ENCODE peak calls at places on chromosome 5, in seven cellular contexts. H, P, I, G, T, L and U are unnamed samples.

GRCh38 chr5:168251308-168251707 is 40.1 kb upstream of the WWC1 start:
- DNase-seq in H (no peak), P (no peak), I (no peak), G (no peak), T (no peak), L (no peak), U (no peak)

GRCh38 chr5:138559937-138560336 is 15.3 kb downstream of the HSPA9 start:
- DNase-seq in H (no peak), P (no peak), I (no peak), G (no peak), T (no peak), L (no peak), U (no peak)

GRCh38 chr5:171342362-171343111 is 33.5 kb downstream of the TLX3 start:
- DNase-seq in H (peak; percentile 32), P (peak; percentile 88), I (no peak), G (no peak), T (peak; percentile 37), L (no peak), U (peak; percentile 26)

GRCh38 chr5:113378486-113378885 is 56.3 kb downstream of the TSSK1B start:
- DNase-seq in H (no peak), P (peak; percentile 27), I (no peak), G (no peak), T (no peak), L (no peak), U (no peak)

GRCh38 chr5:11027660-11028059 is 266.6 kb upstream of the DAP start:
- DNase-seq in H (no peak), P (no peak), I (no peak), G (no peak), T (no peak), L (no peak), U (no peak)

GRCh38 chr5:39376293-39376714 is 12.0 kb upstream of the C9 start:
- DNase-seq in H (no peak), P (peak; percentile 74), I (no peak), G (no peak), T (peak; percentile 11), L (no peak), U (no peak)

GRCh38 chr5:18761801-18762200 is 1127.5 kb downstream of the TAF11L14 start:
- DNase-seq in H (no peak), P (no peak), I (no peak), G (no peak), T (peak; percentile 6), L (no peak), U (no peak)

GRCh38 chr5:123371575-123372179 is 51.5 kb downstream of the CEP120 start:
- DNase-seq in H (no peak), P (peak; percentile 52), I (no peak), G (peak; percentile 65), T (no peak), L (peak; percentile 57), U (peak; percentile 44)

GRCh38 chr5:158133369-158133768 is 274.4 kb upstream of the CLINT1 start:
- DNase-seq in H (no peak), P (no peak), I (no peak), G (no peak), T (no peak), L (no peak), U (no peak)

GRCh38 chr5:148125641-148126040 is 42.7 kb upstream of the SPINK14 start:
- DNase-seq in H (no peak), P (peak; percentile 15), I (no peak), G (no peak), T (no peak), L (no peak), U (no peak)

GRCh38 chr5:39523821-39524220 is 99.0 kb upstream of the DAB2 start:
- DNase-seq in H (no peak), P (peak; percentile 54), I (no peak), G (no peak), T (peak; percentile 87), L (no peak), U (peak; percentile 42)

GRCh38 chr5:61817472-61818326 is 485.6 kb downstream of the ZSWIM6 start:
- DNase-seq in H (peak; percentile 11), P (peak; percentile 83), I (no peak), G (no peak), T (peak; percentile 34), L (no peak), U (peak; percentile 31)

GRCh38 chr5:78768781-78769380 is 120.3 kb upstream of the LHFPL2 start:
- DNase-seq in H (no peak), P (no peak), I (no peak), G (no peak), T (no peak), L (no peak), U (peak; percentile 31)

GRCh38 chr5:10621837-10622236 is 58.0 kb downstream of the ANKRD33B start:
- DNase-seq in H (no peak), P (no peak), I (no peak), G (no peak), T (no peak), L (no peak), U (no peak)

GRCh38 chr5:174235993-174236528 is 190.6 kb downstream of the NSG2 start:
- DNase-seq in H (no peak), P (no peak), I (no peak), G (no peak), T (no peak), L (no peak), U (no peak)

GRCh38 chr5:178058321-178059012 is 54.9 kb upstream of the N4BP3 start:
- DNase-seq in H (no peak), P (no peak), I (no peak), G (peak; percentile 7), T (no peak), L (no peak), U (no peak)

GRCh38 chr5:104400941-104401340 is 838.4 kb upstream of the NUDT12 start:
- DNase-seq in H (no peak), P (no peak), I (no peak), G (no peak), T (no peak), L (no peak), U (no peak)

GRCh38 chr5:7078901-7079300 is 317.0 kb upstream of the ADCY2 start:
- DNase-seq in H (no peak), P (no peak), I (no peak), G (no peak), T (no peak), L (no peak), U (no peak)

DNA sequence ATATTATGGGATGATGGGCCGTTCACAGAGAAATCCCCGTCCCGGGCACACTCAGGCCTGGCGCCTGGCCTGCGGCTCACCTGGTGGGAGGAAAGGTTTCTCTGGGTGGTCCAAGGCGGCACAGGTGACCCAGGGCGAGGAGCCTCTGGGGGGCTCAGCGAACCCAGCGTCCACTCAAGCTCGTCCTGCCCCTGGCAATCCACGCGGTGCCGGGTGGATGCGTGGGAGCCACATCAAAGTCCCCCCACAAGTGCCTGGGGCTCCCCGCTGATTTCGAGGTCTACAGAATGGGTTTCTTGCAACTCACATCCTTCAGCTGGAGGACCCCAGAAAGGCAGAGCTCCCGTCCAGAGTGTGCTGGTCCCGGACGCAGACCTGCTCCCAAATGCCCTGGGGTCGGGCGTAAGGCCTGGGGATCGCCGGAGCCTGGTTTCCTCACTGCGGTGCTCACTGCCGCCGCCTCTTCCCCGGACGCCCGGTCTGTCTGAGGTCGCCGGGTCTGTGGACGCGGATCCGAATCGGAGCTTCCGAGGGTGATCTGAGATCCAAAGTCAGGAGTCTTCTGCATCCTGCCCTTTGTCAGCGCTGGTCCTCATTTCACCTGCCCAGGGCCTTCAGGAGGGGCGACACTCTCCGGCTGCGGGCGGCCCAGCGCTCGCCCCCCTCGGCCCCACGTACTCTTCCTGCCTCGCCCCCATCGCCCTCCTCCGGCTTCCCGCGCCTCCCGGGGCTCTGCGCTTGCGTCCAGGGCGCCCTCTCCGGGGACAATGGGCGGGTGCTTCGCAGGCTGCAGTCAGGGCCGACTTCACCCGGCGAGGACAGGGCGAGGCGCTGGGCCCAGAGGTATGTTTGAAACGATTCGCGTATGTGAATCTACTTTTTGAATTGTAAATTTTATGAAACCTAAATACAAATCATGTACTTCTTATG is 20.0 kb upstream of the RUFY1 start:
- DNase-seq in H (no peak), P (no peak), I (peak; percentile 24), G (peak; percentile 79), T (peak; percentile 10), L (peak; percentile 87), U (no peak)
- H3K4me3 ChIP-seq in H (peak overlapping the region; percentile 38), P (peak overlapping the region; percentile 68), I (peak overlapping the region; percentile 56), G (peak overlapping the region; percentile 62), T (peak overlapping the region; percentile 28), L (peak overlapping the region; percentile 55), U (no peak overlapping the region)

GRCh38 chr5:22998362-22998761 is 145.2 kb upstream of the CDH12 start:
- DNase-seq in H (no peak), P (no peak), I (no peak), G (no peak), T (no peak), L (no peak), U (no peak)
- H3K9me3 ChIP-seq in H (no peaks in the 10 kb centered on the region), P (no peaks in the 10 kb centered on the region), I (no peaks in the 10 kb centered on the region), G (no peaks in the 10 kb centered on the region), T (no peaks in the 10 kb centered on the region), L (no peaks in the 10 kb centered on the region), U (no peaks in the 10 kb centered on the region)

DNA sequence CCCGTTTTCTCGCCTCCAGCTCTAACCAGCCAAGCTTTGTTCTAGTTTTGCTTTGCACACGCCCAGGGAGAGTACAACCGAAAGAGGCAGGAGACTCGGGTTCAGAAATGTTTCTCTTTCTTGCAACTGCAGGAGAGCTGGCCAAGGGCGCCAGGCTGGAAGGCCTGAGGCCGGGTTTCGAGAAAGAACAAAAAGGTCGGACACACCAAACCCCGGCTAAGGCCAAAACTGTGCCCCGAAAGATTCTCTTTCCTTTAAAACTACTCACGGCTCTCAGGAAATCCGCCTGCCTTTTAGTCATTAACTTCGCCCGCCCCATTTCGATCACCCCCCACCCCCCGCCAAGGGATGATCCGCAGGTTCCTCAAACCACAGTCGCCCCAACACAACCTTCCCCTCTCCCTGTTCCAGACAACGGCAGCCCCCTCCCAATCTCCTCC is 624 bp downstream of the FEM1C start:
- DNase-seq in H (no peak), P (peak; percentile 80), I (peak; percentile 52), G (peak; percentile 63), T (no peak), L (no peak), U (peak; percentile 66)
- H3K4me3 ChIP-seq in H (peak overlapping the region; percentile 83), P (peak overlapping the region; percentile 90), I (peak overlapping the region; percentile 98), G (peak overlapping the region; percentile 93), T (peak overlapping the region; percentile 89), L (peak overlapping the region; percentile 94), U (peak overlapping the region; percentile 88)

GRCh38 chr5:136620016-136620419 is 254.7 kb upstream of the TRPC7 start:
- DNase-seq in H (no peak), P (no peak), I (no peak), G (no peak), T (peak; percentile 66), L (no peak), U (peak; percentile 23)
- H3K9me3 ChIP-seq in H (no peaks in the 10 kb centered on the region), P (no peaks in the 10 kb centered on the region), I (no peaks in the 10 kb centered on the region), G (no peaks in the 10 kb centered on the region), T (no peaks in the 10 kb centered on the region), L (no peaks in the 10 kb centered on the region), U (no peaks in the 10 kb centered on the region)

DNA sequence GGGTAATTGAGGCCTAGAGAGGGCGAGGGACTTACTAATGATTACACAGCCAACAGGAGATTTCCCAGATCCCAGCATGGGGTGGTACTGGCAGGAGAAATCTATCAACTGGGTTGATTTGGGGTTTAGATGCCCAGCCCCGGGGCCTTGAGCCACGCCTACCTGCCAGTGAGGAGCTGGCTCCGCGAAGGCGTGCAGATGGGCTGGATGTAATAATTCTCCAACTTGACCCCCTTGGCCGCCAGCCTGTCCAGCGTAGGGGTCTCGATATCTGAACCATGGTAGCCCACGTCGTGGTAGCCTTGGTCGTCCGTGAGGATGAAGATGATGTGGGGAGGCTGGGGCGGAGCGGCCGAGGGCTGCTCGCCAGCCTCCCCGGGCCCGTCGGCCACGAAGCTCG is 804 bp downstream of the ARSI start:
- DNase-seq in H (no peak), P (no peak), I (no peak), G (no peak), T (no peak), L (no peak), U (peak; percentile 61)
- H3K4me3 ChIP-seq in H (peak overlapping the region; percentile 60), P (peak overlapping the region; percentile 21), I (no peak overlapping the region), G (peak overlapping the region; percentile 60), T (peak overlapping the region; percentile 44), L (peak overlapping the region; percentile 38), U (peak overlapping the region; percentile 26)